ENCODE peak calls at places on chromosomes 13 and 19, in four cellular contexts. One of them, this sample, is unnamed.
A peak's percentile ranks its signal among the peaks of the same experiment; 100 is the strongest.

GRCh38 chr13:45934283-45934682 is 82.7 kb upstream of the SIAH3 start:
- DNase-seq in SK-N-SH: no peak
- DNase-seq in transverse colon: no peak
- DNase-seq in stomach: no peak
- DNase-seq in this sample: peak; percentile 86

GRCh38 chr19:23914402-23915286 is at the start of gene ZNF726:
- DNase-seq in SK-N-SH: peak; percentile 77
- DNase-seq in transverse colon: peak; percentile 76
- DNase-seq in stomach: peak; percentile 82
- DNase-seq in this sample: peak; percentile 96

GRCh38 chr19:1445932-1446712 is 3.8 kb upstream of the APC2 start:
- DNase-seq in stomach: no peak
- DNase-seq in SK-N-SH: peak; percentile 99
- DNase-seq in transverse colon: no peak
- DNase-seq in this sample: no peak

GRCh38 chr19:5445667-5446066 is 9.6 kb upstream of the ZNRF4 start:
- DNase-seq in transverse colon: no peak
- DNase-seq in stomach: no peak
- DNase-seq in SK-N-SH: no peak
- DNase-seq in this sample: no peak

GRCh38 chr13:51780099-51780498 is 23.9 kb downstream of the DHRS12 start:
- DNase-seq in stomach: no peak
- DNase-seq in SK-N-SH: no peak
- DNase-seq in transverse colon: no peak
- DNase-seq in this sample: no peak

GRCh38 chr19:53076984-53077383 is 26.2 kb downstream of the ZNF160 start:
- DNase-seq in stomach: no peak
- DNase-seq in transverse colon: peak; percentile 18
- DNase-seq in SK-N-SH: peak; percentile 72
- DNase-seq in this sample: no peak

GRCh38 chr13:97855570-97855970 is 97.9 kb upstream of the IPO5 start:
- DNase-seq in transverse colon: peak; percentile 10
- DNase-seq in stomach: no peak
- DNase-seq in SK-N-SH: peak; percentile 62
- DNase-seq in this sample: peak; percentile 70

GRCh38 chr19:12350185-12350889 is 15.1 kb downstream of the ZNF442 start:
- DNase-seq in SK-N-SH: no peak
- DNase-seq in stomach: no peak
- DNase-seq in transverse colon: no peak
- DNase-seq in this sample: no peak

GRCh38 chr13:42041017-42041683 is 7.3 kb upstream of the DGKH start:
- DNase-seq in stomach: peak; percentile 60
- DNase-seq in transverse colon: peak; percentile 73
- DNase-seq in SK-N-SH: peak; percentile 76
- DNase-seq in this sample: no peak

GRCh38 chr19:14561832-14562351 is 10.0 kb downstream of the NDUFB7 start:
- DNase-seq in SK-N-SH: peak; percentile 14
- DNase-seq in stomach: peak; percentile 61
- DNase-seq in transverse colon: no peak
- DNase-seq in this sample: no peak

GRCh38 chr19:56080669-56081401 is 40.3 kb downstream of the ZNF787 start:
- DNase-seq in SK-N-SH: peak; percentile 84
- DNase-seq in stomach: peak; percentile 86
- DNase-seq in transverse colon: peak; percentile 85
- DNase-seq in this sample: peak; percentile 95

GRCh38 chr19:46691104-46691503 is 25.8 kb downstream of the PRKD2 start:
- DNase-seq in stomach: no peak
- DNase-seq in SK-N-SH: peak; percentile 24
- DNase-seq in transverse colon: no peak
- DNase-seq in this sample: no peak

GRCh38 chr19:46692918-46693722 is 23.8 kb downstream of the PRKD2 start:
- DNase-seq in SK-N-SH: peak; percentile 13
- DNase-seq in stomach: no peak
- DNase-seq in transverse colon: no peak
- DNase-seq in this sample: no peak

GRCh38 chr19:46689358-46689757 is 27.6 kb downstream of the PRKD2 start:
- DNase-seq in stomach: no peak
- DNase-seq in SK-N-SH: no peak
- DNase-seq in transverse colon: no peak
- DNase-seq in this sample: no peak

GRCh38 chr19:46693760-46694159 is 23.2 kb downstream of the PRKD2 start:
- DNase-seq in stomach: no peak
- DNase-seq in transverse colon: no peak
- DNase-seq in SK-N-SH: peak; percentile 19
- DNase-seq in this sample: no peak

DNA sequence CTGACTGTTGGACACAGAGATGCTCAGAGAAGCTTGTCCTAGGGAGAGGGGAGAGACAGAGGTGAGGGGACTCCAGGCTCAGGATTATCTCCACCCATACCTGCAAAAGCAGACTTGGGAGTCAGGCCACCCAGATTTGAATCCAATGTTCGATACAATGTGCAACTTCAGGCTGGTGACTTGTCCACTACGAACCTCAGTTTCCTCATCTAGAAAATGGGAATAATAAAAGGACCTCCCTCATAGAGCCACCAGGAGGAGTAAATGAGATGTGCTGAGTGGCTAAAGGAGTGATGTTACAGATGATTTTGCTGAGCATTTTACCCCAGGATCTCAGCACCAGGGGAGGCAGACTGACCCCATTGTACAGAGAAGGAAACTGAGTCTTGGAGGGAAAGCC is 25.0 kb downstream of the PRKD2 start:
- DNase-seq in transverse colon: no peak
- DNase-seq in stomach: no peak
- DNase-seq in SK-N-SH: no peak
- DNase-seq in this sample: no peak
- TF ChIP-seq EP300 in transverse colon: no peak
- TF ChIP-seq EP300 in stomach: no peak
- TF ChIP-seq EP300 in SK-N-SH: no peak
- TF ChIP-seq EP300 in this sample: no peak

DNA sequence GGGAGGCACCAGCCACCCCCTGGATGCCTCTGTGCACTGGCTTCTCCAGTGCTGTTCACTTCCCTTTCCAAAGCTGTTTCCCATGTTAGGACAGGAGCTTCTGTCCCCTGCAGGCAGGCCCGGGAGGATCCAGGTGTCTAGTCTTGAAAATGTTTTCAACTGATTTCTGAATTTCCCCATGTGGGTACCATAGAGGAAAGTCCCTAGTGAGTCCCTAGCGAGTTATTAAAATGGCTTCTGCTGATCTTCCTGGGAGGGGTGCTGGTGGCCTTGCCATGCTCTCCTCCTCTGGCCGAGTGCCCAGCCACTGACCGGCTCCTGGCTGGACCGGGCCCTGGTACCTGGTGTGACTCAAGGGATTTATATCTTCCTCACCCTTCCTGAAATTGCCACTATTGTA is 5.2 kb upstream of the ANKRD10 start:
- DNase-seq in stomach: peak; percentile 33
- DNase-seq in SK-N-SH: no peak
- DNase-seq in transverse colon: no peak
- DNase-seq in this sample: no peak
- H3K27ac ChIP-seq in stomach: no peak overlapping the region
- H3K27ac ChIP-seq in SK-N-SH: no peak overlapping the region
- H3K27ac ChIP-seq in transverse colon: no peak overlapping the region
- H3K27ac ChIP-seq in this sample: no peak overlapping the region

DNA sequence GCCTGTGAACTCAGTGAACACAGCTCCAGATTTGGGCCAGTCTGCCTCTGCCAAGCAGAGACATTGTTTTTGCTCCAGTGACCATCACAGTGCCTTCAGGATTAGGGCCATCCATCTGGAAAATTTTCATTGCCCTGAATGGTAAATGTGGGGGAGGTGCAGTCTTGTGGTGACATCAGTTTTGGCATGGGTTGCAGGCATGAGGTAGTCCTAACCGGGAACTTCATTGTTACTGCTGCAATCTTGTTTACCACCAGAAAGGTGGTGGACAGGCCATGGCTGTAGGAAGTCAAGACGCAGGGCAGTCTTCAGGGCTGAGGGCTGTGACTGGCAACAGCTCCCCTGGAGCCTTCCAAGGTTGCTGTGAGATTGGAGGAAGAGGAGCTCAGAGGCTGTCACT is 55.2 kb downstream of the SPATA13 start:
- DNase-seq in stomach: peak; percentile 63
- DNase-seq in transverse colon: no peak
- DNase-seq in SK-N-SH: no peak
- DNase-seq in this sample: no peak
- TF ChIP-seq POLR2AphosphoS5 in stomach: peak; percentile 64
- TF ChIP-seq POLR2AphosphoS5 in transverse colon: no peak
- TF ChIP-seq POLR2AphosphoS5 in SK-N-SH: no peak
- TF ChIP-seq POLR2AphosphoS5 in this sample: peak; percentile 63

DNA sequence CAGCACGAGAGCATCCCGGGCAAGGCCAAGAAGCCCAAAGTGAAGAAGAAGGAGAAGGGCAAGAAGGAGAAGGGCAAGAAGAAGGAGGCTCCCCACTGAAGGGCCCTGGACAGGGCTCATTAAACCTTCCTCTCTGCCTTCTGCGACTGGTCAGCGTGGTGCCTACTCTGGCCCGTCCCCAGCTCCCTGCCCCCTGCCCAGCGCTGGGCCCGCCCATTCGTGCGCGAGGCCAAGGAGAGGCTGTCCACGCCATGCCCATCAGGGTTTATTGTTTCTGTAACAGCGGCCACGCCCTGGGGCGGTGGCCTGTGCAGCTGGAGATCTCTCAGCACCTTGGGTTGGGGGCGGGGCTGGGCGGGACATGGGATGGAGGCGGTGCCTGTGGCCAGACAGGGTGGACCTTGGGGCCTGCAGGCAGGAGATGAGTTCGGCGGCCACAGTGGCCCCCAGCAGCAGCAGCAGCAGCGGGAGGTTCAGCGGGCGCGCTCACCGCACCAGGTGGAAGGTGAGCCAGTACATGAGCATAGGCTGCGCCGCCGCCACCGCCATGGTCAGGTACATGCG is 897 bp downstream of the C19orf33 start:
- DNase-seq in transverse colon: peak; percentile 94
- DNase-seq in stomach: peak; percentile 93
- DNase-seq in SK-N-SH: peak; percentile 58
- DNase-seq in this sample: no peak
- TF ChIP-seq EP300 in transverse colon: peak; percentile 68
- TF ChIP-seq EP300 in stomach: no peak
- TF ChIP-seq EP300 in SK-N-SH: no peak
- TF ChIP-seq EP300 in this sample: no peak

GRCh38 chr19:28500982-28501633 is 711.8 kb downstream of the UQCRFS1 start:
- DNase-seq in SK-N-SH: no peak
- DNase-seq in transverse colon: no peak
- DNase-seq in stomach: no peak
- DNase-seq in this sample: no peak
- H3K27ac ChIP-seq in SK-N-SH: no peak overlapping the region
- H3K27ac ChIP-seq in transverse colon: no peak overlapping the region
- H3K27ac ChIP-seq in stomach: no peak overlapping the region
- H3K27ac ChIP-seq in this sample: no peak overlapping the region

DNA sequence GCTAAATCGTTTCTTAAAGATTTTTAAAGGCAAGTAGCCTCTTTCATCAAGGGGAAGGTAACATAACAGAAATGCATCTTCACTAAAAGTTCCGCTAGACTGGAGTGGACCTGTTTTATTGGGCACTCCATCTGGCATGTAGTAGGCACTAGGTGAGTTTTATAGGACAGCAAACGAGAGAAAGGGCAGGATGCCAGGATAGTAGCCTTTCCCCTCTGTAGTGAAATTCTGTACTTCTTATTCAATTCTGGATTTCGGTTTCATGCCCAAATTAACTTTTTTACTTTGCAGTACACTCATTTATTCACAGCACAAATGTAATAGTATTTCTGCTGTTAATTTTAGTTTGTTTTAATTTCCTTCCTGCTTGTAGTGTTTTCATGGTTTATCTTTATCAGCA is 45.2 kb downstream of the GPR180 start:
- DNase-seq in stomach: no peak
- DNase-seq in SK-N-SH: no peak
- DNase-seq in transverse colon: no peak
- DNase-seq in this sample: no peak
- TF ChIP-seq POLR2AphosphoS5 in stomach: no peak
- TF ChIP-seq POLR2AphosphoS5 in SK-N-SH: no peak
- TF ChIP-seq POLR2AphosphoS5 in transverse colon: no peak
- TF ChIP-seq POLR2AphosphoS5 in this sample: no peak

DNA sequence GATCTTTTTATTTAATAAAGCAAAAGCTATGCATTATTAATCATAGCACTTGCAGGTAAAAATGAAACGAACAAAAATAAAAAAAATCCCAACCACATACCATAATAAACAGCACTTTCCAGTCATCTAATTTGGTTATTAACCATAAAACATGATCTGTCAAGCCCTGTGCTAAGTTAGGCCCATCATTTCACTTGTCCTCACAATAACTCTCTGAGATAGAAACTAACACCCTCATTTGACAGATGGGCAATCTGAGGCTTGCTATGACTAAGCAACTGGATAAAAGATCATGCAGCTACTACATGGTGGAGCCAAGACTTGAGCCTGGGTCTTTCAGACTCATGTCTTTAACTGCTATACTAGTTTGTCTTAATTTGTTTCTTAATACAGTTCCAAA is 21.8 kb downstream of the PROSER1 start:
- DNase-seq in transverse colon: no peak
- DNase-seq in SK-N-SH: no peak
- DNase-seq in stomach: no peak
- DNase-seq in this sample: no peak
- TF ChIP-seq EP300 in transverse colon: no peak
- TF ChIP-seq EP300 in SK-N-SH: no peak
- TF ChIP-seq EP300 in stomach: no peak
- TF ChIP-seq EP300 in this sample: no peak

GRCh38 chr19:45518469-45518826 is 11.2 kb downstream of the VASP start:
- DNase-seq in stomach: peak; percentile 56
- DNase-seq in transverse colon: peak; percentile 57
- DNase-seq in SK-N-SH: no peak
- DNase-seq in this sample: no peak
- H3K27ac ChIP-seq in stomach: peak overlapping the region; percentile 12
- H3K27ac ChIP-seq in transverse colon: peak overlapping the region; percentile 99
- H3K27ac ChIP-seq in SK-N-SH: no peak overlapping the region
- H3K27ac ChIP-seq in this sample: no peak overlapping the region

GRCh38 chr19:6529937-6530384 is 865 bp upstream of the TNFSF9 start:
- DNase-seq in transverse colon: no peak
- DNase-seq in SK-N-SH: no peak
- DNase-seq in stomach: no peak
- DNase-seq in this sample: no peak

GRCh38 chr19:6529351-6529750 is 1.5 kb upstream of the TNFSF9 start:
- DNase-seq in SK-N-SH: no peak
- DNase-seq in stomach: no peak
- DNase-seq in transverse colon: no peak
- DNase-seq in this sample: no peak

GRCh38 chr19:6531163-6531955 is 533 bp downstream of the TNFSF9 start:
- DNase-seq in stomach: no peak
- DNase-seq in transverse colon: no peak
- DNase-seq in SK-N-SH: no peak
- DNase-seq in this sample: no peak

GRCh38 chr19:6531956-6532243 is 1.1 kb downstream of the TNFSF9 start:
- DNase-seq in transverse colon: no peak
- DNase-seq in stomach: no peak
- DNase-seq in SK-N-SH: no peak
- DNase-seq in this sample: no peak

GRCh38 chr19:6530385-6531162 is at the start of gene TNFSF9:
- DNase-seq in stomach: peak; percentile 89
- DNase-seq in transverse colon: peak; percentile 94
- DNase-seq in SK-N-SH: peak; percentile 90
- DNase-seq in this sample: peak; percentile 98
- TF ChIP-seq POLR2AphosphoS5 in stomach: peak; percentile 50
- TF ChIP-seq POLR2AphosphoS5 in transverse colon: peak; percentile 82
- TF ChIP-seq POLR2AphosphoS5 in SK-N-SH: peak; percentile 82
- TF ChIP-seq POLR2AphosphoS5 in this sample: no peak

This sample was measured in esophagus muscularis mucosa.